ENCODE peak calls at places on chromosomes 5 and 9, in five cellular contexts. H is right lobe of liver; R is endothelial cell of umbilical vein; V is CD8-positive, alpha-beta memory T cell; N is stomach. X is an unnamed sample.

GRCh38 chr5:22649076-22649475 is 204.1 kb downstream of the CDH12 start:
- DNase-seq in H (no peak), R (peak; percentile 87), V (no peak), N (peak; percentile 55), X (no peak)

GRCh38 chr9:20658677-20659473 is 25.2 kb upstream of the FOCAD start:
- DNase-seq in H (no peak), R (peak; percentile 24), V (no peak), N (no peak), X (no peak)

GRCh38 chr9:82140471-82140870 is 151.9 kb downstream of the SPATA31D1 start:
- DNase-seq in H (no peak), R (no peak), V (no peak), N (no peak), X (no peak)

GRCh38 chr9:32992596-32993238 is 8.7 kb downstream of the APTX start:
- DNase-seq in H (no peak), R (no peak), V (no peak), N (no peak), X (no peak)

GRCh38 chr9:115328228-115328627 is 210.3 kb upstream of the TNC start:
- DNase-seq in H (no peak), R (no peak), V (no peak), N (no peak), X (no peak)

GRCh38 chr5:57698785-57699184 is 216.2 kb upstream of the ACTBL2 start:
- DNase-seq in H (no peak), R (peak; percentile 75), V (no peak), N (no peak), X (no peak)

GRCh38 chr9:85914108-85914507 is 26.8 kb upstream of the NAA35 start:
- DNase-seq in H (no peak), R (no peak), V (no peak), N (no peak), X (no peak)

GRCh38 chr9:135060461-135061116 is 26.9 kb upstream of the OLFM1 start:
- DNase-seq in H (peak; percentile 17), R (no peak), V (no peak), N (no peak), X (peak; percentile 19)

GRCh38 chr5:60183881-60184280 is 290.4 kb upstream of the PDE4D start:
- DNase-seq in H (no peak), R (no peak), V (no peak), N (no peak), X (no peak)

GRCh38 chr9:91948423-91949292 is 1.4 kb downstream of the ROR2 start:
- DNase-seq in H (peak; percentile 45), R (no peak), V (no peak), N (peak; percentile 76), X (peak; percentile 50)

GRCh38 chr5:36596247-36596646 is 10.2 kb upstream of the SLC1A3 start:
- DNase-seq in H (no peak), R (no peak), V (no peak), N (no peak), X (no peak)

GRCh38 chr5:177491429-177491945 is 5.9 kb downstream of the PDLIM7 start:
- DNase-seq in H (no peak), R (peak; percentile 79), V (no peak), N (no peak), X (no peak)

GRCh38 chr5:76527685-76528161 is 95.5 kb downstream of the F2RL2 start:
- DNase-seq in H (no peak), R (peak; percentile 18), V (no peak), N (no peak), X (no peak)

GRCh38 chr9:134560654-134561053 is 80.9 kb upstream of the COL5A1 start:
- DNase-seq in H (peak; percentile 35), R (no peak), V (no peak), N (no peak), X (no peak)

GRCh38 chr9:113302792-113303418 is at the start of gene RNF183:
- DNase-seq in H (no peak), R (no peak), V (no peak), N (peak; percentile 65), X (no peak)

GRCh38 chr9:112331676-112331955 is 1.8 kb downstream of the PTBP3 start:
- DNase-seq in H (no peak), R (peak; percentile 11), V (no peak), N (no peak), X (no peak)

GRCh38 chr5:137660349-137660817 is 75.5 kb downstream of the KLHL3 start:
- DNase-seq in H (peak; percentile 76), R (peak; percentile 90), V (peak; percentile 76), N (peak; percentile 80), X (peak; percentile 58)

GRCh38 chr9:120439147-120439546 is 140.8 kb downstream of the CDK5RAP2 start:
- DNase-seq in H (no peak), R (no peak), V (no peak), N (no peak), X (no peak)

GRCh38 chr5:40221796-40222195 is 457.9 kb upstream of the PTGER4 start:
- DNase-seq in H (no peak), R (no peak), V (no peak), N (no peak), X (no peak)

GRCh38 chr9:18606831-18607230 is 132.9 kb downstream of the ADAMTSL1 start:
- DNase-seq in H (no peak), R (peak; percentile 44), V (no peak), N (no peak), X (no peak)

GRCh38 chr9:102569436-102569835 is 425.7 kb upstream of the CYLC2 start:
- DNase-seq in H (no peak), R (no peak), V (no peak), N (no peak), X (no peak)

GRCh38 chr9:116504081-116504480 is 183.0 kb upstream of the TRIM32 start:
- DNase-seq in H (no peak), R (no peak), V (no peak), N (no peak), X (no peak)

GRCh38 chr5:31889131-31889561 is 250.2 kb downstream of the PDZD2 start:
- DNase-seq in H (no peak), R (no peak), V (no peak), N (peak; percentile 26), X (no peak)

GRCh38 chr5:180193749-180194375 is 15.1 kb downstream of the RASGEF1C start:
- DNase-seq in H (no peak), R (no peak), V (no peak), N (no peak), X (no peak)

GRCh38 chr9:34292552-34292951 is 36.5 kb downstream of the KIF24 start:
- DNase-seq in H (no peak), R (no peak), V (no peak), N (no peak), X (no peak)

GRCh38 chr9:129027685-129028191 is 393 bp downstream of the SH3GLB2 start:
- DNase-seq in H (peak; percentile 62), R (peak; percentile 31), V (peak; percentile 85), N (peak; percentile 78), X (peak; percentile 84)

GRCh38 chr9:129026442-129027223 is 1.5 kb downstream of the SH3GLB2 start:
- DNase-seq in H (peak; percentile 46), R (no peak), V (no peak), N (peak; percentile 62), X (no peak)

GRCh38 chr9:129030191-129030590 is 2.1 kb upstream of the SH3GLB2 start:
- DNase-seq in H (no peak), R (no peak), V (no peak), N (no peak), X (no peak)

GRCh38 chr9:129027224-129027684 is 877 bp downstream of the SH3GLB2 start:
- DNase-seq in H (no peak), R (no peak), V (no peak), N (no peak), X (no peak)

GRCh38 chr9:129028192-129028966 is at the start of gene SH3GLB2:
- DNase-seq in H (peak; percentile 99), R (peak; percentile 95), V (peak; percentile 94), N (peak; percentile 95), X (peak; percentile 95)
- H3K4me1 ChIP-seq in H (peaks cover 15% of the 10 kb centered on the region), R (peaks cover 7% of the 10 kb centered on the region), V (peaks cover 16% of the 10 kb centered on the region), N (peaks cover 45% of the 10 kb centered on the region), X (peaks cover 23% of the 10 kb centered on the region)

GRCh38 chr5:14268738-14269137 is 125.6 kb downstream of the TRIO start:
- DNase-seq in H (no peak), R (peak; percentile 39), V (no peak), N (no peak), X (no peak)

GRCh38 chr5:14268236-14268701 is 125.1 kb downstream of the TRIO start:
- DNase-seq in H (no peak), R (peak; percentile 77), V (no peak), N (no peak), X (no peak)

GRCh38 chr5:14266171-14266570 is 123.0 kb downstream of the TRIO start:
- DNase-seq in H (no peak), R (no peak), V (no peak), N (no peak), X (no peak)

GRCh38 chr5:14266686-14267085 is 123.5 kb downstream of the TRIO start:
- DNase-seq in H (no peak), R (peak; percentile 43), V (no peak), N (no peak), X (no peak)

DNA sequence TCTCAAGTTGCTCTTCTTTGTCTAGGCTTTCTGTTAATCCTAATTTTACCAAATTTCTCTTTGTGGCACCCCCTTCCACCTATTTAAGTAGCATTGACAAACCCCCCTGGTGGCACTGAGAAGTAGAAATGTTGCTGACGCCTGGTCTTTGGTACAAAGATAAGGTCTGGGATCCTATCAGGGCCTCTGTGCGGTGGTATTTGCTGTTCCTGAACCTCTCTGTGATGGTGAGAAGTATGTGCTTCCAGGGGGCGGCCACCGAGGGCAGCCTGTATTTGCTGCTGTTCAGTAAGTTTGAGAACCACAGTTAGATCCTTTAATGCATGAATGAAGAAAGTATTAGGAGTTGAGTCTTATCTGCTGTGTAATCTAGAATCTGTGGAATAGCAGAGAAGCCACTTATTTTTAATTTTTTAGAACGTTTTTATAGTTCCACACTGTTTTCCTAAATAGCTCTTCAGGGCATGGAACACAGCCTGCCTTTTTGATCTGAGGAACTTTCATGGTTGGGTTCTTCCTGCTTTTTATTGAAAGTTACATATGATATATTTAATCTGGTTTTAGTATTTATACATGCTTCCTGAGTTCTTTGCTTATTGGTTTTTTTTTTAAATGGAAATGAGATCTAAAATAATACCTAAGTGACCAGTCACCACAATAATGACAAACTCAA is 124.2 kb downstream of the TRIO start:
- DNase-seq in H (no peak), R (peak; percentile 35), V (no peak), N (no peak), X (no peak)
- H3K4me1 ChIP-seq in H (peaks cover 33% of the 10 kb centered on the region), R (peaks cover 72% of the 10 kb centered on the region), V (peaks cover 5% of the 10 kb centered on the region), N (peaks cover 77% of the 10 kb centered on the region), X (peaks cover 54% of the 10 kb centered on the region)

GRCh38 chr5:151079838-151080619 is 805 bp downstream of the TNIP1 start:
- DNase-seq in H (no peak), R (peak; percentile 79), V (peak; percentile 8), N (no peak), X (no peak)
- H3K4me1 ChIP-seq in H (peaks cover 61% of the 10 kb centered on the region), R (peaks cover 35% of the 10 kb centered on the region), V (peaks cover 83% of the 10 kb centered on the region), N (peaks cover 85% of the 10 kb centered on the region), X (peaks cover 86% of the 10 kb centered on the region)

DNA sequence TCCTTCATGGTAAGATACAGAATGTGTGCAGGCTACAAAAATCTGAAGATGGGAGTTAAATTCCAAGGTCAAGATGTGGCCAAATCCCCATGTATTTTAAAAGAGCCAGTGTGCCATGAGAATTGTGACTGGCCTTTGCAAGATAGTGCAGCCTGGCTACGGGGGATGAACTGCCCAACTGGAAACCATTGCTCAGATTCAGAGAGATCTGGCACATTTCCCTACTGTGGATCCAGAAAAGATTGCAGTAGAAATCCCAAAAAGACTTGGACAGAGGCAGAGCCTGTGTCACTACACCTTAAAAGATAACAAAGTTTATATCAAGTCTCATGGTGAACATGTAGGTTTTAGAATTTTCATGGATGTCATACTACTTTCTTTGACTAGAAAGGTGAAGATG is 26.2 kb downstream of the SLC12A2 start:
- DNase-seq in H (no peak), R (no peak), V (no peak), N (no peak), X (no peak)
- H3K4me1 ChIP-seq in H (no peaks in the 10 kb centered on the region), R (no peaks in the 10 kb centered on the region), V (no peaks in the 10 kb centered on the region), N (peaks cover 21% of the 10 kb centered on the region), X (no peaks in the 10 kb centered on the region)

X was measured in lower lobe of right lung.